ENCODE peak calls at places on chromosome 5, in five cellular contexts. V, Z, B, Q and W are unnamed samples. For H3K36me3, the result is how much of the 10 kb centered on the place peaks cover.

GRCh38 chr5:78734094-78734845 is 85.7 kb upstream of the LHFPL2 start:
- DNase-seq in V (no peak), Z (no peak), B (no peak), Q (no peak), W (no peak)

GRCh38 chr5:1131191-1131621 is 19.3 kb upstream of the SLC12A7 start:
- DNase-seq in V (no peak), Z (no peak), B (no peak), Q (no peak), W (no peak)

GRCh38 chr5:125700380-125700856 is 722.8 kb upstream of the GRAMD2B start:
- DNase-seq in V (no peak), Z (peak), B (no peak), Q (peak), W (no peak)

GRCh38 chr5:17182494-17182893 is 34.9 kb upstream of the BASP1 start:
- DNase-seq in V (no peak), Z (peak), B (no peak), Q (no peak), W (no peak)

GRCh38 chr5:89384391-89384790 is 501.4 kb upstream of the MEF2C start:
- DNase-seq in V (no peak), Z (no peak), B (no peak), Q (no peak), W (no peak)

GRCh38 chr5:10768304-10768899 is 7.4 kb upstream of the DAP start:
- DNase-seq in V (no peak), Z (no peak), B (no peak), Q (no peak), W (no peak)

GRCh38 chr5:9716838-9717281 is 86.7 kb upstream of the TAS2R1 start:
- DNase-seq in V (no peak), Z (peak), B (no peak), Q (no peak), W (no peak)

GRCh38 chr5:176541338-176542134 is 4.3 kb upstream of the RNF44 start:
- DNase-seq in V (no peak), Z (peak), B (no peak), Q (peak), W (peak)

GRCh38 chr5:123093279-123094226 is 4.5 kb downstream of the PRDM6 start:
- DNase-seq in V (no peak), Z (no peak), B (no peak), Q (peak), W (no peak)

GRCh38 chr5:14414615-14415515 is 166.7 kb upstream of the OTULINL start:
- DNase-seq in V (no peak), Z (no peak), B (no peak), Q (no peak), W (no peak)

GRCh38 chr5:113607361-113607760 is 93.9 kb downstream of the YTHDC2 start:
- DNase-seq in V (no peak), Z (no peak), B (no peak), Q (no peak), W (no peak)

GRCh38 chr5:54425258-54425657 is 30.2 kb upstream of the HSPB3 start:
- DNase-seq in V (no peak), Z (no peak), B (no peak), Q (no peak), W (no peak)

GRCh38 chr5:171317225-171317624 is 8.2 kb downstream of the TLX3 start:
- DNase-seq in V (no peak), Z (no peak), B (no peak), Q (no peak), W (no peak)

GRCh38 chr5:84181093-84181492 is 203.6 kb downstream of the EDIL3 start:
- DNase-seq in V (no peak), Z (no peak), B (no peak), Q (no peak), W (no peak)

GRCh38 chr5:68333649-68334549 is 118.3 kb downstream of the PIK3R1 start:
- DNase-seq in V (no peak), Z (peak), B (no peak), Q (no peak), W (no peak)

GRCh38 chr5:87137280-87137679 is 130.4 kb upstream of the RASA1 start:
- DNase-seq in V (no peak), Z (no peak), B (no peak), Q (no peak), W (no peak)

GRCh38 chr5:28234356-28234968 is 1196.1 kb upstream of the CDH9 start:
- DNase-seq in V (no peak), Z (peak), B (no peak), Q (no peak), W (no peak)

GRCh38 chr5:140150201-140150600 is 24.5 kb downstream of the IGIP start:
- DNase-seq in V (no peak), Z (no peak), B (no peak), Q (no peak), W (no peak)

GRCh38 chr5:177103523-177104253 is 17.0 kb downstream of the FGFR4 start:
- DNase-seq in V (no peak), Z (peak), B (no peak), Q (no peak), W (no peak)

GRCh38 chr5:109063223-109063622 is 315.5 kb downstream of the FER start:
- DNase-seq in V (no peak), Z (no peak), B (no peak), Q (no peak), W (no peak)

GRCh38 chr5:115324021-115324420 is 27.6 kb upstream of the CCDC112 start:
- DNase-seq in V (no peak), Z (peak), B (no peak), Q (no peak), W (no peak)

GRCh38 chr5:53249529-53249928 is 140.0 kb upstream of the MOCS2 start:
- DNase-seq in V (no peak), Z (peak), B (no peak), Q (peak), W (no peak)

GRCh38 chr5:173924899-173925298 is 36.8 kb downstream of the CPEB4 start:
- DNase-seq in V (no peak), Z (no peak), B (no peak), Q (no peak), W (no peak)

GRCh38 chr5:153584131-153584530 is 93.7 kb downstream of the GRIA1 start:
- DNase-seq in V (no peak), Z (no peak), B (no peak), Q (no peak), W (no peak)

GRCh38 chr5:96936431-96937221 is 746 bp downstream of the LNPEP start:
- DNase-seq in V (no peak), Z (peak), B (peak), Q (peak), W (peak)

GRCh38 chr5:135913713-135914626 is 18.3 kb upstream of the IL9 start:
- DNase-seq in V (no peak), Z (peak), B (no peak), Q (no peak), W (no peak)

GRCh38 chr5:102766295-102767090 is 11.4 kb downstream of the PAM start:
- DNase-seq in V (no peak), Z (no peak), B (no peak), Q (no peak), W (no peak)

GRCh38 chr5:102764381-102765005 is 9.4 kb downstream of the PAM start:
- DNase-seq in V (no peak), Z (no peak), B (no peak), Q (no peak), W (no peak)

GRCh38 chr5:102767864-102768263 is 12.8 kb downstream of the PAM start:
- DNase-seq in V (no peak), Z (no peak), B (no peak), Q (no peak), W (no peak)

GRCh38 chr5:102763734-102764133 is 8.6 kb downstream of the PAM start:
- DNase-seq in V (no peak), Z (no peak), B (no peak), Q (no peak), W (no peak)

DNA sequence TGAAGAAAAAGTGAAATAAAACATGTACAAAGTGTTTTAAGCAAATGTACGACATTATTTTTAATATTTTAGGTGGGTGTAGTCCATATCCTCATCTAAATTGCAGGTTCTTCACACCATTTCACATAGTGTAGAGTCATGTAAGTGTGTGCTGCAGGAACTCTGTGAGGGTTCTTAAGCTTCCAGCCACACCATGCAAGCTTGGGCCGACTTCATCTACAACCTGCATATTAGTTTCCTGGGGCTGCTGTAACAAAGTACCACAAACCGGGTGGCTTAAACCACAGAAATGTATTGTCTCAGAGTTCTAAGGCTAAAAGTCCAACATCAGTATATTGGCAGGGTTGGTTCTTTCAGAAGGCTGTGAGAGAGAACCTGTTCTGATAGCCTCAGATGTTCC is 10.2 kb downstream of the PAM start:
- DNase-seq in V (no peak), Z (no peak), B (no peak), Q (no peak), W (no peak)
- H3K36me3 ChIP-seq in V (under half), Z (under half), B (under half), Q (under half), W (under half)

GRCh38 chr5:37211661-37212060 is 37.5 kb downstream of the CPLANE1 start:
- DNase-seq in V (no peak), Z (no peak), B (no peak), Q (no peak), W (no peak)

GRCh38 chr5:37208883-37209808 is 40.0 kb downstream of the CPLANE1 start:
- DNase-seq in V (no peak), Z (no peak), B (no peak), Q (no peak), W (no peak)

GRCh38 chr5:37217976-37218375 is 31.2 kb downstream of the CPLANE1 start:
- DNase-seq in V (no peak), Z (no peak), B (no peak), Q (no peak), W (no peak)

GRCh38 chr5:37212096-37212495 is 37.1 kb downstream of the CPLANE1 start:
- DNase-seq in V (no peak), Z (peak), B (no peak), Q (no peak), W (no peak)

DNA sequence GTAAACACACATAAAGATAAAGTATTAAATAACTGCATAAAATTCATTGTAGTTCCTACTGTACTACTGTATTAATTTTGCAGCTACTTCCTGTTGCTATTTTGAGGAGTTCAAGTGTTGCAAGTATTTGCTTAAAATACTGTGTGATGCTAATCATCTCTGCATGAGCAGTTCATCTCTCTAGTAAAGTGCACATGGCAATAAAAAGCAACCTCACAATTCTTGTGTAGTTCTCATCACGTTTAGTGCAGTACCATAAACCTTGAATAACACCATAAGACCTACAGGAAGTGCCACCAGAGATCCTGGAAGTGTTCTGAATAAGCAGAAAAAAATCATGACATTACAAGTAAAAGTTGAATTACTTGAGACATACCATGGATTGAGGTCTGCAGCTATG is 34.6 kb downstream of the CPLANE1 start:
- DNase-seq in V (no peak), Z (no peak), B (no peak), Q (peak), W (no peak)
- H3K36me3 ChIP-seq in V (under half), Z (under half), B (half or more), Q (under half), W (half or more)

DNA sequence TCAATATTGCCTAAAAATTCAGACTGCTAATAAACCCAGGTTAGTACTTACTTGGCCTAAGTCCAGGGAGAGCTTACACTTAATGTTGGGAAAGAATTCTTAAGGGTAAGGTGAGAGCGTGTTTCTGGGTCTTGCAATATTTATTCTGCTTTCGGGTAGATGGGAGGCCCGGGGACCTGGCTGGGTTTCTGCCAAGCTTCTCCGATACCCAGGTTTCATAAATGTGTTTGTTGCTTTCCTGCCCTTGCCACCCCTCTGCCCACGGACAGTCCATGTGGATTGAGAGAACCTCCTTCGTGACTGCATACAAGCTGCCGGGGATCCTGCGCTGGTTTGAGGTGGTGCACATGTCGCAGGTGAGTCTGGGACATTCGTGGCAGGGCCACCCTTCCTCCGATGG is 48.4 kb upstream of the FOXI1 start:
- DNase-seq in V (no peak), Z (no peak), B (peak), Q (no peak), W (peak)
- H3K36me3 ChIP-seq in V (under half), Z (under half), B (under half), Q (under half), W (under half)

GRCh38 chr5:67143549-67143948 is 53.0 kb downstream of the CD180 start:
- DNase-seq in V (no peak), Z (no peak), B (no peak), Q (no peak), W (no peak)

GRCh38 chr5:67141644-67142043 is 55.0 kb downstream of the CD180 start:
- DNase-seq in V (no peak), Z (no peak), B (no peak), Q (no peak), W (no peak)

GRCh38 chr5:67144183-67144639 is 52.4 kb downstream of the CD180 start:
- DNase-seq in V (no peak), Z (no peak), B (no peak), Q (peak), W (no peak)

GRCh38 chr5:67142816-67143215 is 53.8 kb downstream of the CD180 start:
- DNase-seq in V (no peak), Z (no peak), B (no peak), Q (no peak), W (no peak)

GRCh38 chr5:67140413-67140812 is 56.2 kb downstream of the CD180 start:
- DNase-seq in V (no peak), Z (no peak), B (no peak), Q (no peak), W (no peak)
- H3K36me3 ChIP-seq in V (under half), Z (under half), B (half or more), Q (under half), W (half or more)

GRCh38 chr5:3099954-3100353 is 348.5 kb upstream of the IRX2 start:
- DNase-seq in V (no peak), Z (no peak), B (no peak), Q (no peak), W (no peak)

GRCh38 chr5:3100921-3101551 is 349.6 kb upstream of the IRX2 start:
- DNase-seq in V (no peak), Z (no peak), B (no peak), Q (no peak), W (no peak)

GRCh38 chr5:3098821-3099220 is 347.3 kb upstream of the IRX2 start:
- DNase-seq in V (no peak), Z (no peak), B (no peak), Q (no peak), W (no peak)

GRCh38 chr5:3101561-3101960 is 350.1 kb upstream of the IRX2 start:
- DNase-seq in V (no peak), Z (no peak), B (no peak), Q (no peak), W (no peak)

DNA sequence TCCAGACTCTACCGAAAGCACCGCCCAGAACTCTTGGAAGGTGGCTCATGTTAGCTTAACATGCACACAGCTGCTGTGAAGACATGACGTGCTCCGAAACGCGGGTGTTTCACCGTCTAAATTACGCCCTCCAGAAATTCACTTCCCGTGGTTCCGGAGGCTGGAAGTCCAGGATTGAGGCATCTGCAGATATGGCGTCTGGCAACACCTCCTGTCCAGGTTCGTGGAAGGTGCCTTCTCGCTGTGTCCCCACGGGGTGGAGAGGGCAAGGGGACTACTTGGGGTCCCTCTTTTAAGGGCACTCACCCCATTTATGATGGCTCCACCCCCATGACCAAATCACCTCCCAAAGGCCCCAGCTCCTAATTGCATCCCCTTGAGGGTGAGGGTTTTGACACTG is 348.0 kb upstream of the IRX2 start:
- DNase-seq in V (no peak), Z (no peak), B (no peak), Q (no peak), W (no peak)
- H3K36me3 ChIP-seq in V (under half), Z (under half), B (under half), Q (under half), W (under half)

GRCh38 chr5:38257236-38258036 is 923 bp upstream of the EGFLAM start:
- DNase-seq in V (no peak), Z (no peak), B (no peak), Q (no peak), W (no peak)

GRCh38 chr5:38258319-38259061 is at the start of gene EGFLAM:
- DNase-seq in V (no peak), Z (no peak), B (no peak), Q (peak), W (peak)

GRCh38 chr5:38263983-38264382 is 5.6 kb downstream of the EGFLAM start:
- DNase-seq in V (no peak), Z (no peak), B (no peak), Q (peak), W (no peak)

GRCh38 chr5:38258037-38258318 is 381 bp upstream of the EGFLAM start:
- DNase-seq in V (no peak), Z (no peak), B (no peak), Q (peak), W (no peak)

DNA sequence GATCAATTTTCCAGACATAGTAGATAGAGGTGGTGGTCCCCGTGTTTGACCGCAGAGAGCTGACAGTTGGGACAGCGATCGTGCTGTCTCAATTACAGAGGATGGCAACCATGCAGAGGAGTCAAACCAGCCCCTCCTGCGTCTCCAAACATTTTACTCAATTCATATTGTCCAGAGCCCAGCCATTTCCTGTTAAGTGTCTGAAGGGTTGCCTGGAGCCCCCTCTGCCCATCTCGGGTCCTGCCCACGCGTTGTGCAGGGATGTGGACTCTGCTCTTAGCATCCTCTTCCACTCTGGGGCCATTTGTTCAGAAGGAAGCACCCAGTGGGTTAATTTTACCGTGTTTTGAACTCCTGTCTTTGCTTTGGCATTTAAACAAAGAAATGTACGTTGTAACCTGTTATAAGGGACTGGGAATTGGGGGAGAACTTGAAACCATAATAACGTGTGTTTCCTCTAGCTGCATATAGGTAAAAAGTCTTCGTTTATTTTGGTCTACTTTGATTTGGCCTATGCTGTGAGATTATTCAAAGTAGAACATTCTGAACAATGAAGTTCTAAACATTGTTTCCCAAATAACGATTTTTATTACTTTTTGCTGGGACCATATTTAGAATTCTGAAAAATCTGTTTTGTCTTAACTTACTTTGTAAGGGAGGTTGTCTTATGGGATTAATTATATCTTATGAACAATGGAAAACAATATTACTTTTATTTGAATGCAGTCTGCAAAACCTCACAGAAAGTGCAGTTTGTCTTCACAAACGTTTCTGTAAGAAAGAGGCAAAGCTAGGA is 901 bp downstream of the EGFLAM start:
- DNase-seq in V (no peak), Z (no peak), B (no peak), Q (peak), W (no peak)
- H3K36me3 ChIP-seq in V (under half), Z (under half), B (under half), Q (under half), W (under half)